ENCODE peak calls at places on chromosomes 16 and 17, in five cellular contexts. V, H, L, B and F are unnamed samples.

GRCh38 chr17:73643012-73643845 is 1.0 kb downstream of the SDK2 start:
- DNase-seq in V (peak; percentile 6), H (no peak), L (peak; percentile 64), B (no peak), F (no peak)

GRCh38 chr16:6884002-6884401 is 448.6 kb upstream of the RBFOX1 start:
- DNase-seq in V (no peak), H (no peak), L (no peak), B (no peak), F (no peak)

GRCh38 chr16:88792078-88792550 is 7.1 kb upstream of the PIEZO1 start:
- DNase-seq in V (no peak), H (no peak), L (no peak), B (no peak), F (no peak)

GRCh38 chr16:30356401-30357084 is 1.4 kb upstream of the CD2BP2 start:
- DNase-seq in V (no peak), H (no peak), L (no peak), B (no peak), F (no peak)

GRCh38 chr17:74698069-74698468 is 14.7 kb downstream of the CD300LF start:
- DNase-seq in V (no peak), H (no peak), L (no peak), B (no peak), F (no peak)

GRCh38 chr16:86118467-86119307 is 219.7 kb downstream of the IRF8 start:
- DNase-seq in V (no peak), H (no peak), L (no peak), B (no peak), F (no peak)

GRCh38 chr16:68605746-68606145 is 39.4 kb upstream of the CDH3 start:
- DNase-seq in V (no peak), H (no peak), L (no peak), B (peak; percentile 49), F (no peak)

GRCh38 chr16:23398987-23399805 is 53.8 kb downstream of the COG7 start:
- DNase-seq in V (no peak), H (no peak), L (no peak), B (no peak), F (no peak)

GRCh38 chr16:58419241-58420012 is 27.2 kb downstream of the GINS3 start:
- DNase-seq in V (no peak), H (no peak), L (no peak), B (no peak), F (no peak)

GRCh38 chr17:5069724-5070123 is 8.5 kb upstream of the ZFP3 start:
- DNase-seq in V (no peak), H (no peak), L (no peak), B (no peak), F (no peak)

GRCh38 chr16:27317320-27317719 is 3.5 kb downstream of the IL4R start:
- DNase-seq in V (no peak), H (no peak), L (no peak), B (no peak), F (no peak)

GRCh38 chr17:68906638-68907037 is 48.6 kb downstream of the ABCA8 start:
- DNase-seq in V (peak; percentile 55), H (no peak), L (peak; percentile 36), B (peak; percentile 20), F (no peak)

GRCh38 chr17:56995776-56996175 is 17.8 kb downstream of the SCPEP1 start:
- DNase-seq in V (peak; percentile 18), H (no peak), L (no peak), B (peak; percentile 33), F (no peak)

GRCh38 chr16:8920676-8921625 is 38.8 kb downstream of the LITAFD start:
- DNase-seq in V (no peak), H (no peak), L (no peak), B (peak; percentile 67), F (no peak)

GRCh38 chr16:54193656-54194007 is 93.0 kb downstream of the IRX3 start:
- DNase-seq in V (peak; percentile 84), H (peak; percentile 23), L (peak; percentile 68), B (peak; percentile 35), F (no peak)

GRCh38 chr16:85568519-85568918 is 44.6 kb upstream of the GSE1 start:
- DNase-seq in V (no peak), H (no peak), L (no peak), B (no peak), F (no peak)

GRCh38 chr16:73536931-73537330 is 489.0 kb upstream of the ZFHX3 start:
- DNase-seq in V (no peak), H (no peak), L (no peak), B (no peak), F (no peak)

GRCh38 chr17:49209061-49209571 is 1.3 kb downstream of the GNGT2 start:
- DNase-seq in V (no peak), H (no peak), L (no peak), B (no peak), F (no peak)

GRCh38 chr17:72158895-72159885 is 38.4 kb downstream of the SOX9 start:
- DNase-seq in V (peak; percentile 46), H (no peak), L (no peak), B (peak; percentile 33), F (no peak)

GRCh38 chr17:82752371-82753200 is 721 bp downstream of the TBCD start:
- DNase-seq in V (peak; percentile 27), H (no peak), L (no peak), B (peak; percentile 2), F (no peak)

GRCh38 chr16:84056933-84057332 is 14.3 kb upstream of the SLC38A8 start:
- DNase-seq in V (no peak), H (no peak), L (no peak), B (no peak), F (no peak)

GRCh38 chr16:1708768-1709180 is 2.8 kb downstream of the MAPK8IP3 start:
- DNase-seq in V (peak; percentile 69), H (no peak), L (no peak), B (peak; percentile 79), F (peak; percentile 45)

GRCh38 chr17:7929158-7930029 is at the start of gene KCNAB3:
- DNase-seq in V (peak; percentile 87), H (peak; percentile 29), L (peak; percentile 32), B (peak; percentile 60), F (no peak)

GRCh38 chr17:59160203-59161025 is 4.9 kb downstream of the PRR11 start:
- DNase-seq in V (no peak), H (no peak), L (no peak), B (no peak), F (no peak)

GRCh38 chr16:48452991-48453760 is 68.0 kb upstream of the SIAH1 start:
- DNase-seq in V (no peak), H (no peak), L (no peak), B (no peak), F (no peak)

GRCh38 chr16:55324491-55325447 is 766 bp downstream of the IRX6 start:
- DNase-seq in V (no peak), H (no peak), L (peak; percentile 18), B (no peak), F (no peak)

GRCh38 chr17:55410722-55411462 is 10.7 kb downstream of the MMD start:
- DNase-seq in V (peak; percentile 64), H (no peak), L (no peak), B (no peak), F (no peak)

GRCh38 chr16:75294773-75295172 is 43.3 kb upstream of the BCAR1 start:
- DNase-seq in V (no peak), H (no peak), L (no peak), B (no peak), F (no peak)

GRCh38 chr17:46853896-46854444 is 2.6 kb downstream of the WNT9B start:
- DNase-seq in V (peak; percentile 22), H (no peak), L (no peak), B (peak; percentile 18), F (no peak)

GRCh38 chr16:86848821-86849220 is 270.5 kb downstream of the FOXL1 start:
- DNase-seq in V (no peak), H (no peak), L (no peak), B (no peak), F (no peak)

DNA sequence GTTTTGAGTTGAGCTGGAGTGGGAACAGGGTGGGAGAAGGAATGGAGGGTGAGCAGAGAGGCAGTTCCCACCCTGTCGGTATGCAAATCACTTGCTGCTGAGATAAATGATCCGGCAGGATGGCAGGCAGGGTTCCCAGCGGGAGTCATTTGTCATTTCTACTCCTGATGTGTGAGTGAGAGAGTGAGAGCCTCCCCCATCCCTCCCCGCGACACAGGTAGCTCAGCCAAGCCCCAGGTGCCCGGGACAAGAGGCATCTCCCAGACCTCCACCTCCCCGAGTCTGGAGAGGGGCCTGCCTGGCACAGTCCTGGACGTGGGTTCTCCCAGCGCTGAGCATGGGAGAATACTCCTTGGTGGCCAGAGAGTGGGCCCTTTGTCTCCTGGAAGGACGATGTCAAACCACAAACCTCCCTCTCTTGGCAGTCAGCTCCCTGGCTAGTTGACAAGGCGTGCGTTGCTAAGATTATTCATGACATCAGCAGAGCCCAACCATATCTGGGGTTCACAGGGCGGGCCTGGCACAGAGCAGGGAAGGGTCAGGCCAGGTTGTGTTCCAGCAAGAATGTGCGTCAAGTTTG is 33.7 kb upstream of the TNRC6C start:
- DNase-seq in V (peak; percentile 97), H (peak; percentile 34), L (no peak), B (peak; percentile 84), F (no peak)
- H3K27ac ChIP-seq in V (no peak overlapping the region), H (peak overlapping the region; percentile 51), L (no peak overlapping the region), B (no peak overlapping the region), F (no peak overlapping the region)

DNA sequence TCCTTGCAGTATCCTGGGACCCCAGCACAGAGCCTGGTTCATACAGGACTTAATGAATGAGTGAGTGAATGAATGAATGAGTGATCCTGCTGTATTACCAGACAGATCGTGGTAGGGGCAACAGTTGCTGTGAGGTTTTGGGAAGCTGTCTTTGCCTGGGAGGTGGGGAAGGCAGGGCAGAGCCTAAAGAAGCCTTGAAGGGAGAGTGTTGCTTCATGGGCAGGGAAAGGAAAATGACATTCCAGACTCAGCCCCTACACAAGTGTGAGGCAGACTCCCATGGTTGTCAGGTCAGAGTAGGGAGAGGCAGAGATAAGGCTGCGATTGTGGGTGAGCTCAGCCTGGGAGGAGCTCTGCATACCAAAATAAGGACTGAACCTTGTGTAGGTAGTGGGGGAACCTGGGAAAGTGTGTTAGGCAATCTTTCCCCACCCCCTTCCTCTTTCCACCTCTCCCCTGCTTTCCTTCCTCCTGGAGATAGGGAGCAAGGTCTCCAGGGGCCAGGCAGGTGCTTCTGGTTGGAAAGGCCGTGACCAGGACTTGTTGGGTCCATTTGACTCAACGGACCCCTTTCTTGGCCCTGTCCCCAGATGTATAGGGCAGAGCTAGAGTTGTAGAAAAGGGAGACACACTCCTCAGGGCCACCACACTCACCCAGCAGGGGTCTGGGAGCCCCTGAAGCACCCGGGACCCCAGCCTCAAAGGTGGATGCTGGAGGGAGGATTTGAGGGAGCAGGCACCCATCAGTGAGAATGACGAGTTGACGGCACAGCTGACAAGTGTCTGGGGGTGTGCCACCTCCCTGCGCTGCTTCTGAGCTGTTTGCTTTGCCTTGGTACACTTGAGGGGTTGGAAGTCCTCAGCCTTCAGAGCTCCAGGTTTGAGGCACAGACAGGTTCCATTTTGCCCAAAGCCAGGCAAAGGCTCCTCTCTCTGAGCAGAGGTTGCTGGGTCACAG is 18.5 kb upstream of the TOB1 start:
- DNase-seq in V (peak; percentile 54), H (no peak), L (no peak), B (peak; percentile 52), F (no peak)
- H3K27ac ChIP-seq in V (peak overlapping the region; percentile 93), H (no peak overlapping the region), L (peak overlapping the region; percentile 59), B (no peak overlapping the region), F (no peak overlapping the region)

GRCh38 chr17:17303847-17304490 is 796 bp downstream of the NT5M start:
- DNase-seq in V (no peak), H (no peak), L (no peak), B (no peak), F (no peak)
- H3K27ac ChIP-seq in V (no peak overlapping the region), H (peak overlapping the region; percentile 26), L (peak overlapping the region; percentile 93), B (no peak overlapping the region), F (no peak overlapping the region)

GRCh38 chr17:28371245-28372202 is at the start of gene SARM1:
- DNase-seq in V (peak; percentile 97), H (peak; percentile 47), L (peak; percentile 94), B (peak; percentile 81), F (peak; percentile 76)
- H3K27ac ChIP-seq in V (peak within 1 kb of the TSS; percentile 77), H (peak within 1 kb of the TSS; percentile 13), L (peak within 1 kb of the TSS; percentile 83), B (no peak within 1 kb of the TSS), F (peak within 1 kb of the TSS; percentile 0)

GRCh38 chr17:45429338-45430005 is 3.2 kb downstream of the ARHGAP27 start:
- DNase-seq in V (no peak), H (no peak), L (no peak), B (no peak), F (no peak)
- H3K27ac ChIP-seq in V (no peak overlapping the region), H (no peak overlapping the region), L (no peak overlapping the region), B (no peak overlapping the region), F (no peak overlapping the region)